ENCODE peak calls at places on chromosome 7, in four cellular contexts. One of them, this sample, is unnamed.

GRCh38 chr7:22610871-22611757 is 111.1 kb upstream of the STEAP1B start:
- DNase-seq in mesothelial cell of epicardium: no peak
- DNase-seq in colonic mucosa: no peak
- DNase-seq in esophagus muscularis mucosa: no peak
- DNase-seq in this sample: peak

GRCh38 chr7:142898377-142899235 is 13.1 kb upstream of the TRPV6 start:
- DNase-seq in mesothelial cell of epicardium: no peak
- DNase-seq in esophagus muscularis mucosa: no peak
- DNase-seq in colonic mucosa: no peak
- DNase-seq in this sample: no peak

GRCh38 chr7:11923376-11923922 is 91.5 kb upstream of the THSD7A start:
- DNase-seq in mesothelial cell of epicardium: no peak
- DNase-seq in colonic mucosa: no peak
- DNase-seq in esophagus muscularis mucosa: no peak
- DNase-seq in this sample: no peak

GRCh38 chr7:5595545-5596045 is 172.0 kb upstream of the TNRC18 start:
- DNase-seq in colonic mucosa: no peak
- DNase-seq in mesothelial cell of epicardium: no peak
- DNase-seq in esophagus muscularis mucosa: no peak
- DNase-seq in this sample: peak

GRCh38 chr7:155818154-155818819 is 6.0 kb upstream of the SHH start:
- DNase-seq in esophagus muscularis mucosa: no peak
- DNase-seq in colonic mucosa: no peak
- DNase-seq in mesothelial cell of epicardium: no peak
- DNase-seq in this sample: no peak

GRCh38 chr7:23514755-23515154 is 17.0 kb downstream of the TRA2A start:
- DNase-seq in mesothelial cell of epicardium: no peak
- DNase-seq in colonic mucosa: no peak
- DNase-seq in esophagus muscularis mucosa: no peak
- DNase-seq in this sample: no peak

GRCh38 chr7:28958235-28958945 is at the start of gene TRIL:
- DNase-seq in mesothelial cell of epicardium: peak
- DNase-seq in colonic mucosa: peak
- DNase-seq in esophagus muscularis mucosa: peak
- DNase-seq in this sample: peak

GRCh38 chr7:15457959-15458955 is 103.6 kb downstream of the AGMO start:
- DNase-seq in esophagus muscularis mucosa: no peak
- DNase-seq in mesothelial cell of epicardium: no peak
- DNase-seq in colonic mucosa: no peak
- DNase-seq in this sample: peak

GRCh38 chr7:150766334-150766709 is 29.1 kb downstream of the GIMAP5 start:
- DNase-seq in mesothelial cell of epicardium: no peak
- DNase-seq in esophagus muscularis mucosa: no peak
- DNase-seq in colonic mucosa: no peak
- DNase-seq in this sample: no peak

GRCh38 chr7:28358423-28358868 is 53.9 kb upstream of the CREB5 start:
- DNase-seq in colonic mucosa: no peak
- DNase-seq in mesothelial cell of epicardium: no peak
- DNase-seq in esophagus muscularis mucosa: peak
- DNase-seq in this sample: peak

GRCh38 chr7:135333196-135333595 is 99.6 kb downstream of the STRA8 start:
- DNase-seq in mesothelial cell of epicardium: no peak
- DNase-seq in esophagus muscularis mucosa: no peak
- DNase-seq in colonic mucosa: no peak
- DNase-seq in this sample: no peak

GRCh38 chr7:149813254-149814035 is 24.7 kb upstream of the ZNF862 start:
- DNase-seq in colonic mucosa: no peak
- DNase-seq in esophagus muscularis mucosa: no peak
- DNase-seq in mesothelial cell of epicardium: no peak
- DNase-seq in this sample: no peak

GRCh38 chr7:135965602-135966001 is 11.6 kb downstream of the MTPN start:
- DNase-seq in esophagus muscularis mucosa: no peak
- DNase-seq in mesothelial cell of epicardium: no peak
- DNase-seq in colonic mucosa: no peak
- DNase-seq in this sample: no peak

GRCh38 chr7:20241491-20242261 is 24.5 kb upstream of the MACC1 start:
- DNase-seq in colonic mucosa: no peak
- DNase-seq in mesothelial cell of epicardium: no peak
- DNase-seq in esophagus muscularis mucosa: no peak
- DNase-seq in this sample: peak

GRCh38 chr7:107842213-107842612 is 39.2 kb upstream of the SLC26A3 start:
- DNase-seq in colonic mucosa: no peak
- DNase-seq in esophagus muscularis mucosa: no peak
- DNase-seq in mesothelial cell of epicardium: no peak
- DNase-seq in this sample: no peak

DNA sequence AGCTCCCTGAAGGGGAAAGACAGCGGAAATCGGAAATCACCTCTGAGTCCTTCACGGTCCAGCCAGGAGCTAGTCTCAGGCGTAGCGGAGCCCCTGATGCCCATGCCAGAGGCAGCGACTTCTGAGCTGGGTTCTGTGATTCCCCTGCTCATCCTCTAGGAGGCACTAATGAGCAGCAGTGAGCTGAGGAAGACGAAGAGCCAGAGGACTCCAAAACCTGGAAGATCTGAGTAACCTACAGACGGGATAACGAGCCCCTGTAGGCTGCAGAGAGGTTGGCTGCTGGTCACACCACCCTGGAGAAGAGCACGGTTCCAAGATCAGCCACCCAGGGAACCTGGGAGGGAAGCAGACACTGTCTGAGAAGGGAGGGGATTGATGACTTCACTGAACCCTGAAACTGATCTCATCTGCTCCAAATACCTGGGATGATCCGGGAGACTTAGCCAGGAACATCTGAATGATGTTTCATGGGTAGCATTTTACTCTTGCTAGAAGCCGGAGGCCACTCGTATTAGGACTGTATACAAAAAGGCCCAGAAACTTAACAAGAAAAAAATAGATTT is 304.1 kb downstream of the PAXIP1 start:
- DNase-seq in mesothelial cell of epicardium: no peak
- DNase-seq in colonic mucosa: no peak
- DNase-seq in esophagus muscularis mucosa: no peak
- DNase-seq in this sample: no peak
- TF ChIP-seq CTCF in mesothelial cell of epicardium: no peak
- TF ChIP-seq CTCF in colonic mucosa: peak
- TF ChIP-seq CTCF in esophagus muscularis mucosa: no peak
- TF ChIP-seq CTCF in this sample: no peak

DNA sequence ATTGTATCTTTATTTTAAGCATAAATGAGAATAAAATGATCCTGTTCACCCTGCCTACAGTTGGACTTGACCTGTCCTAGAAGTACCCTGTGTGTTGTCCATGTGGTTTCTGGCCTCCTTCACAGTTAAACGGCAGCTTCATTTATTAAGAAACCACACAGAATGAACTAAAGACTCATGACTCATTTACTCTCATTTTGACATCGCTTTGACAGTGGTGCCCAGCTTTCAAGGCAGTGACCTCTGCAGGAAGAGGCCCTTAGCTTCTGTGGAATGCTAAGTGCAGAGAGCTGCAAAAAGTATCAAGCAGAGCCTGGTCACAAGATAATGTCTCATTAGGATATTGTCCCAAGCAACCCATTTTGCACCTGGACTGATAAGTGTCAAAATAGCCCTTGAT is 93.4 kb downstream of the AVL9 start:
- DNase-seq in mesothelial cell of epicardium: no peak
- DNase-seq in esophagus muscularis mucosa: no peak
- DNase-seq in colonic mucosa: no peak
- DNase-seq in this sample: peak
- TF ChIP-seq CTCF in mesothelial cell of epicardium: no peak
- TF ChIP-seq CTCF in esophagus muscularis mucosa: no peak
- TF ChIP-seq CTCF in colonic mucosa: no peak
- TF ChIP-seq CTCF in this sample: peak

DNA sequence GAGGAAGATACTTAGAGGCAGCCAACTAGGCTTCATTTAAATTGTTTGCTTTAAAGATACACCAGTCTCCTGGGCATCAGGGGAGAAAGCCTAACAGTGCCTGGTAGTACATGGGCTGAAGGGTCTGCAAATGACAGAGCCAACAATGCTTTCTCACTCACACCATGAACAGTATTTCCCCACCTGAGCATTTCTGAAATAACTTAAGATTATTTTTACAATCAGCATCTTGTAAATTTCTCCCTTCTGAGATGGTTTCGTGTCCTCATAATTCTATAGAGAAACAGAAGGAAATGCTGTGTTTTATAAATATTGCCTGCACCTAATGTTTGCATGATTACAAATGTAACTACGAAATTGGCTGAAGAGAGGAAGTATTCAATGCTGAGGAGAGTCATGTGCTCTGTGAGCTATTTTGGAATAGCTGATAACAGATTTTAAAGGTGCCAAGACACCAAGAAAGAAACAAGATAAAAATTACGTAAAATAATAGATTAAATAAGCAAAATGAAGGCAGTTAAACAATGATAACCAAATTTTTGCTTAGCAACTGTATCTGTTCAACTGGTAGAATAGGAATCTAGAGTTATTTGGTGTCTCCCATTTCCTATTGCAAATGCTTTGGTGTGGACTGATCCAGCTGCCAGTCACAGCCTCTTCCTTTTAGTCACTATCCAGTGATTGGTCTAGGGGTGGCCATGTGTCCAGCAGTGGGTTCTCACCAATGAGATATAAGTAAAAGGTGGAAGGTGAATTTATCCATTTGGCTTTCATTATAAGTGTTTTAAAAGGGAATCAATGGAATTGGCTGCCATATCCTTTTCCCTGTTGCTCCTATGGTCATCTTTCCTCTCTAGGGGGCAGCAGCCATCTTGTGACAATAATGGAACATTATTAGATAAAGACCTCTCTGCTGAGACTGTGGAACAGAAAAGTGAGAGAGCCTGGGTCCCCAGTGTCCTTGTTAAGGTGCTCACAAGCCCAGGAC is 167.9 kb upstream of the SLC26A5 start:
- DNase-seq in mesothelial cell of epicardium: no peak
- DNase-seq in esophagus muscularis mucosa: no peak
- DNase-seq in colonic mucosa: no peak
- DNase-seq in this sample: peak
- TF ChIP-seq CTCF in mesothelial cell of epicardium: no peak
- TF ChIP-seq CTCF in esophagus muscularis mucosa: no peak
- TF ChIP-seq CTCF in colonic mucosa: no peak
- TF ChIP-seq CTCF in this sample: peak

DNA sequence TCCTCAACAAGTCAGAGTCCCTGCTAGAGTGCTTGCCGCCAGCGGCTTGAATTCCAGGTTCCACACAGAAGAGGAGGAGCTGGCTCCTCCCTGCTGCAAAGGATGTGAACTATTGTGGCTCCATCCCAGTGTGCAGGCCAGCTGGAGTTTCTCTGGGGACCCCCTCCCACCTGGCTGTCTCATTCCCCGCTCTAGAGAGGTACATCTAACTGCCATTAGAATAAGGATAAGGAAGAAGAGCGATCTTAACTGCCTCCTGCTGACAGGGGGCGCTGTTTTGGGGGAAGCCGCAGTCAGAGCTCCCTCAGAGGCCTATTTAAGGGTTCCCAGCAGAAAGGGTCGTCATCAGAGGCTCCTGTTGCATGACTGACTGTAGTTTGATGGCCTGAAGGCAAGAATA is 40.8 kb upstream of the HECW1 start:
- DNase-seq in esophagus muscularis mucosa: no peak
- DNase-seq in colonic mucosa: no peak
- DNase-seq in mesothelial cell of epicardium: no peak
- DNase-seq in this sample: peak
- TF ChIP-seq CTCF in esophagus muscularis mucosa: no peak
- TF ChIP-seq CTCF in colonic mucosa: no peak
- TF ChIP-seq CTCF in mesothelial cell of epicardium: no peak
- TF ChIP-seq CTCF in this sample: peak

GRCh38 chr7:55271069-55271468 is 94.1 kb upstream of the LANCL2 start:
- DNase-seq in mesothelial cell of epicardium: no peak
- DNase-seq in colonic mucosa: no peak
- DNase-seq in esophagus muscularis mucosa: peak
- DNase-seq in this sample: peak
- TF ChIP-seq CTCF in mesothelial cell of epicardium: no peak
- TF ChIP-seq CTCF in colonic mucosa: peak
- TF ChIP-seq CTCF in esophagus muscularis mucosa: no peak
- TF ChIP-seq CTCF in this sample: peak

DNA sequence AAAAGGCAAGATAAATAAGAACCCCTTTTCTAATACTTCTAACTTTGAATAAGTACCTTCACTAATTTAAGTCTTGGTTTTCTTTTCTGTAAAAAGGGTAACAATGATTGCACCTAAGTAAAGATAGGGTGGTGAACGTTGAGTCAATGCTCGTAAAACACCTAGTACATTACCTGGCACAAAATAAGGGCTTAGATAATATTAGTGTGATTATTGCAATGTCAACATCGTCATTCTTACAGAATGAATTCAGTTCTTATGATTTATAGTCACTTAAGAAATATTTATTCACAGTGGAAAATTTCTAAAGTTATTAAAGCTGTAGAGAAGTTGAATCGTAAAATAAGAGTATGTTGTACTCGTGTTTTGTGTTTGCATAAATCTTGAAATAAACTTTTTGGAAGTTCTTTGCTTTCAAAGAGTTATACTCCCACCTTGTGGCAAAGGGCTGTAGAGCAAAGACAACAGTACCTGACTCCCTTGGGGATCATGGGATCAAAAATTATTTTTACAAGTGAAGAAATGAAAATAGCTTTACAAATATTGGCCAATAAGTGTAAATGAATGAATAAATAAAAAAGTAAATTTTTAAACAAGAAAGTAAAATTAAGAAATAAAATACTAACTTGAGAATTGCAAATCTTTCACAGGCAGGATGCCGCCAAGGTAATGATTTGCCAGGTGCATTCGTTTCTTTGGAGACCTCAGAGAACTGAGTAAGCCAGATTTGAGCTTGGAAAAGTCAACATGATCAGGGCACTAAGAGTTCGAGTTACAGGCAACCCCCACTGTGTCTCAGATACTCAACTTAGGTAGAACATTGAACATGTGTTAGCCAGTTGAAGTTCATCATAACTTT is 285.8 kb upstream of the CACNA2D1 start:
- DNase-seq in colonic mucosa: no peak
- DNase-seq in mesothelial cell of epicardium: no peak
- DNase-seq in esophagus muscularis mucosa: no peak
- DNase-seq in this sample: peak
- TF ChIP-seq CTCF in colonic mucosa: peak
- TF ChIP-seq CTCF in mesothelial cell of epicardium: peak
- TF ChIP-seq CTCF in esophagus muscularis mucosa: peak
- TF ChIP-seq CTCF in this sample: peak

DNA sequence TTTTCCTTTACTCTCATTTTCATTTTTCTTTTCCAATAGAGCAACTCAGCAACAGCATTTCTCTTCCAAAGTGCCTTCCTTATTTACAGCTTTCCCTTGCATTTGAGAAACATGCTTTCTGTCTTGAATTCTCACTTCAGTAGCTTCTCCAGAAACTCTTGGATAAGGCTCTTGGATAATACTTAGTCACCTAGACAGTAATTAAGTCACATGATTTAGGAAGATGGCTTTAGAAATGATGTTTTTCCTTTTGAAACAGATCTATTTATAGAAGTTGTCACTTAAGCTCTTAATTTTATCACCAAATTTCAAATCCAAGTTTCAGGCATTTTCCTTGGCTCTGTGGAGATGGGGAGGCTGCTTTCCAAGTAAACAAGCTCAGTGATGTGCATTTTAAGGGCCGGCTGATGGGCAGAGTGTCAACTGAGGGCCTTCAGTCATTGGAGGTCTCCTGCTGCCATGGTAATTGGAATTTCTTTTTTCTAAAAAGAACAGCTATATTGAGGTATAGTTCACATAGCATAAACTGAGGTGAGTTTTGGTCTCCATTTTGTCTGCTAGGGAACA is 130.3 kb downstream of the SRI start:
- DNase-seq in colonic mucosa: no peak
- DNase-seq in esophagus muscularis mucosa: no peak
- DNase-seq in mesothelial cell of epicardium: no peak
- DNase-seq in this sample: no peak
- TF ChIP-seq CTCF in colonic mucosa: no peak
- TF ChIP-seq CTCF in esophagus muscularis mucosa: no peak
- TF ChIP-seq CTCF in mesothelial cell of epicardium: no peak
- TF ChIP-seq CTCF in this sample: no peak